ENCODE peak calls at places on chromosome 16, in eight cellular contexts. Q, X, R, C, T, S, H and J are unnamed samples. For H3K9me3, the result is how much of the 10 kb centered on the place peaks cover.

GRCh38 chr16:21159281-21159951 is 942 bp downstream of the LDAF1 start:
- DNase-seq in Q (peak), X (peak), R (peak), C (peak), T (peak), S (no peak), H (peak), J (no peak)

GRCh38 chr16:15031179-15031578 is 24.7 kb downstream of the NTAN1 start:
- DNase-seq in Q (no peak), X (no peak), R (no peak), C (no peak), T (no peak), S (no peak), H (no peak), J (no peak)

GRCh38 chr16:48384982-48385271 is 286 bp downstream of the SIAH1 start:
- DNase-seq in Q (no peak), X (no peak), R (no peak), C (no peak), T (no peak), S (no peak), H (no peak), J (no peak)

GRCh38 chr16:89823087-89823823 is 5.0 kb upstream of the SPIRE2 start:
- DNase-seq in Q (peak), X (no peak), R (no peak), C (no peak), T (no peak), S (no peak), H (no peak), J (no peak)

GRCh38 chr16:80122155-80122554 is 418.6 kb upstream of the DYNLRB2 start:
- DNase-seq in Q (no peak), X (no peak), R (peak), C (no peak), T (peak), S (no peak), H (peak), J (no peak)

GRCh38 chr16:19231881-19232280 is 53.6 kb upstream of the CLEC19A start:
- DNase-seq in Q (no peak), X (no peak), R (no peak), C (no peak), T (no peak), S (no peak), H (no peak), J (no peak)

GRCh38 chr16:16144416-16144815 is 78.9 kb downstream of the ABCC6 start:
- DNase-seq in Q (no peak), X (no peak), R (peak), C (peak), T (no peak), S (no peak), H (no peak), J (no peak)

GRCh38 chr16:83588070-83588469 is 219.7 kb upstream of the HSBP1 start:
- DNase-seq in Q (no peak), X (no peak), R (no peak), C (no peak), T (no peak), S (no peak), H (no peak), J (no peak)

GRCh38 chr16:20683812-20684211 is 13.7 kb downstream of the ACSM1 start:
- DNase-seq in Q (no peak), X (no peak), R (no peak), C (peak), T (no peak), S (no peak), H (no peak), J (no peak)

GRCh38 chr16:53372942-53373871 is 61.1 kb upstream of the RBL2 start:
- DNase-seq in Q (no peak), X (no peak), R (no peak), C (peak), T (peak), S (peak), H (no peak), J (peak)

GRCh38 chr16:30112197-30113030 is 923 bp downstream of the GDPD3 start:
- DNase-seq in Q (peak), X (peak), R (peak), C (peak), T (peak), S (no peak), H (peak), J (peak)

GRCh38 chr16:87284183-87284582 is 33.0 kb downstream of the C16orf95 start:
- DNase-seq in Q (no peak), X (no peak), R (no peak), C (no peak), T (no peak), S (no peak), H (no peak), J (no peak)

GRCh38 chr16:21599994-21600773 is 807 bp downstream of the METTL9 start:
- DNase-seq in Q (peak), X (peak), R (peak), C (peak), T (peak), S (no peak), H (peak), J (peak)

GRCh38 chr16:13780406-13780805 is 139.5 kb upstream of the ERCC4 start:
- DNase-seq in Q (no peak), X (no peak), R (no peak), C (no peak), T (no peak), S (no peak), H (no peak), J (no peak)

GRCh38 chr16:27214084-27214961 is 11.0 kb downstream of the KDM8 start:
- DNase-seq in Q (no peak), X (no peak), R (no peak), C (no peak), T (no peak), S (no peak), H (peak), J (no peak)

GRCh38 chr16:30660424-30661251 is 2.4 kb downstream of the FBRS start:
- DNase-seq in Q (no peak), X (peak), R (peak), C (no peak), T (no peak), S (no peak), H (peak), J (peak)

GRCh38 chr16:89442990-89443726 is 47.2 kb downstream of the ANKRD11 start:
- DNase-seq in Q (no peak), X (no peak), R (peak), C (peak), T (peak), S (peak), H (peak), J (no peak)

GRCh38 chr16:31213877-31214704 is at the start of gene TRIM72:
- DNase-seq in Q (no peak), X (no peak), R (no peak), C (no peak), T (no peak), S (peak), H (no peak), J (no peak)

GRCh38 chr16:28304214-28304613 is 11.9 kb downstream of the SBK1 start:
- DNase-seq in Q (peak), X (no peak), R (peak), C (peak), T (no peak), S (no peak), H (peak), J (peak)

GRCh38 chr16:47413041-47413440 is 47.8 kb downstream of the ITFG1 start:
- DNase-seq in Q (no peak), X (no peak), R (no peak), C (no peak), T (no peak), S (no peak), H (no peak), J (no peak)

GRCh38 chr16:64659863-64660262 is 462.0 kb downstream of the CDH11 start:
- DNase-seq in Q (no peak), X (no peak), R (no peak), C (no peak), T (no peak), S (no peak), H (no peak), J (no peak)

GRCh38 chr16:27449434-27450188 is 47.6 kb downstream of the IL21R start:
- DNase-seq in Q (no peak), X (peak), R (no peak), C (no peak), T (no peak), S (no peak), H (no peak), J (no peak)

GRCh38 chr16:50340578-50340977 is 28.2 kb downstream of the BRD7 start:
- DNase-seq in Q (no peak), X (no peak), R (peak), C (no peak), T (no peak), S (no peak), H (no peak), J (no peak)

GRCh38 chr16:56639045-56639444 is 579 bp downstream of the MT1A start:
- DNase-seq in Q (no peak), X (no peak), R (no peak), C (no peak), T (no peak), S (no peak), H (no peak), J (no peak)

GRCh38 chr16:82150569-82150968 is 19.5 kb downstream of the MPHOSPH6 start:
- DNase-seq in Q (no peak), X (no peak), R (no peak), C (no peak), T (no peak), S (no peak), H (no peak), J (no peak)

GRCh38 chr16:66581246-66581952 is 2.1 kb downstream of the CMTM2 start:
- DNase-seq in Q (no peak), X (no peak), R (peak), C (no peak), T (no peak), S (no peak), H (peak), J (no peak)
- TF ChIP-seq EZH2phosphoT487 in Q (no peak), X (no peak), R (no peak), C (no peak), T (no peak), S (no peak), H (no peak), J (no peak)

DNA sequence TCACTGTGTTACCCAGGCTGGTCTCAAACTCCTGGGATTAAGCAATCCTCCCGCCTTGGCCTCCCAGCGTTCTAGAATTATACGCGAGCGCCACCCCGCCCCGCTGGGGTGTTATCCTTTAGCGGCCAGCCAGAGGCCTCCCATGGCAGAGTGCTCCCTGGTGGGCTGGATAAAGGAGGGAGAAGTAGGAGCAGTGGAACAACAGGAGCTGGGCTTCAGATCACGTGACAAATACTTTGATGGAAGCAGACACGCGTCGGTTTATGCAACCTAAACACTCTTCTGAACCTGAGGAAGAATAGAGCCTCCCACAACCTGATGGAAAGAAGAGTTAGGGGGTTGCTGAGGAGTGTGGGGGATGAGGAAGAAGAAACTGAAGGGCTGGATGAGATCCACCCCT is 2114.0 kb downstream of the TP53TG3F start:
- DNase-seq in Q (no peak), X (no peak), R (no peak), C (no peak), T (no peak), S (no peak), H (no peak), J (no peak)
- H3K9me3 ChIP-seq in Q (under half), X (under half), R (under half), C (under half), T (under half), S (under half), H (under half), J (under half)

GRCh38 chr16:66562986-66563385 is 3.3 kb upstream of the CMTM1 start:
- DNase-seq in Q (no peak), X (no peak), R (no peak), C (no peak), T (no peak), S (no peak), H (no peak), J (no peak)
- H3K4me2 ChIP-seq in Q (no peak), X (no peak), R (no peak), C (no peak), T (peak), S (no peak), H (no peak), J (no peak)

GRCh38 chr16:84937196-84937935 is 74.0 kb downstream of the ZDHHC7 start:
- DNase-seq in Q (no peak), X (no peak), R (no peak), C (no peak), T (no peak), S (no peak), H (no peak), J (no peak)

GRCh38 chr16:84942786-84943185 is 68.5 kb downstream of the ZDHHC7 start:
- DNase-seq in Q (no peak), X (no peak), R (peak), C (no peak), T (no peak), S (no peak), H (no peak), J (no peak)

GRCh38 chr16:84943620-84944019 is 67.7 kb downstream of the ZDHHC7 start:
- DNase-seq in Q (no peak), X (no peak), R (no peak), C (no peak), T (no peak), S (no peak), H (no peak), J (no peak)

GRCh38 chr16:84941916-84942315 is 69.4 kb downstream of the ZDHHC7 start:
- DNase-seq in Q (no peak), X (no peak), R (peak), C (no peak), T (no peak), S (no peak), H (peak), J (no peak)

DNA sequence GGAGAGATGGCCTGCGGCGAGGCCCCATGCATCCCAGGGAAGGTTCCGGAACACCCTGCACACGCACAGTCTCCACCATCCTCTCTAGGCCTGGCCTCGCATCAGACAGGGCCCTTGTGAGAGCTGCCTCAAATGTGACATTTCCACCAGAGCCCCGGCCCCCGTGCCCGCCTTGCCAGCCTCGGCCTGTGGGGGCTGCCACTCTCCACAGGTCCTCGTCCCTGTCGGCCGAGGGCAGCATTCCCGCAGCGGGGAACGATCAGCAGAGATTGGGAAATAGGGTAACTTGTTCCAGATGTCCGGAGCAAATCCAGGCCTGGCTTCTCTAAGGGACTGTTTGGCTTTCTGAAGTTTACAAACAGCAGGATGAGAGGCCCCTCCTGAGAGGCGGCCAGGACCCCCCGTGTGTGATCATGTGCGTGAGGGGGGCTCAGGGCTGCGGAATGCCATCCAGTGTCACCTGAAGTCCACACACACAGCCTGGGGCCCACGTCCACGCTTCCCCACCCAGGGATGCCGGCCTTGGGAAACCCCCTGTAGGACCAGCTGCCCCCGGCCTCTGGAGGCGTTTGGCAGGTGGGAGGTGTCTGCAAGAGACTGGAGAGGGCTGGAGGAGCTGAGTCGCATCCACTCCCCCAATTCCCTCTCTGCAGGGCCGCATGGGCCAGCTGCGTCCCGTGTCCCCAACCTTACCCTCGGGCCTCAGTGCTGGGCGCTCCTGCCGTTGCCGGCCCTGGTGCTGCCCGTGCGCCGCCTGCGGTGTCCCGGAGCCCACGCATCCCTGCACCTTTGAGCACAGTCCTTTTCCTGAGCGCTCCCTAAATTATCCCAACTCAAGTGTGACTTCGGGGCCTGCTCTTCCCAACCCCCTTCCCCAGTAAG is 70.4 kb downstream of the ZDHHC7 start:
- DNase-seq in Q (no peak), X (no peak), R (peak), C (no peak), T (peak), S (no peak), H (peak), J (no peak)
- TF ChIP-seq EZH2phosphoT487 in Q (no peak), X (no peak), R (no peak), C (no peak), T (no peak), S (no peak), H (no peak), J (no peak)

DNA sequence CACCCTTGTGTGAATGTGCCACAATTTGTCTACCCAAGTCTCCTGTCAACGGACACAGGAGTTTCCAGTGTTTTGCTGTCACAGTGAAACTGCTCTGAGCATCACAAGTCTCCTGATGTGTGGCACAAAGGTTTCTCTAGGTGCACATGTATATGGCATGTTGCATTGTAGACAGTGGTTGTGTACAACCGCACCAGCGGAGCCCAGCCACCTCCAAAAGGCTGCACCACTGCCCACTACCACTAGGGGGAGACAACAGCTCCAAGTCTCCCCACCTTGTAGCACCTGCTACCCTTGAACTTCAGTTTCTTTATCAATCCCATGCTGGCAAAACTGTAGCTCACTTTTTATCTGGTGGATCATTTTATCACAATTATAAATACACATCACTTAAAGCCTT is 95.5 kb upstream of the ZNF469 start:
- DNase-seq in Q (no peak), X (peak), R (no peak), C (peak), T (peak), S (peak), H (no peak), J (peak)
- H3K9me3 ChIP-seq in Q (under half), X (under half), R (under half), C (under half), T (under half), S (under half), H (under half), J (under half)